ENCODE peak calls at places on chromosome 14, in five cellular contexts. J is IMR-90, H is uterus, W is ascending aorta, M is neural progenitor cell. C is an unnamed sample.

GRCh38 chr14:38207342-38207741 is 362 bp upstream of the SSTR1 start:
- DNase-seq in J (no peak), H (no peak), W (no peak), M (peak), C (no peak)

GRCh38 chr14:35821546-35822411 is 4.4 kb upstream of the BRMS1L start:
- DNase-seq in J (peak), H (no peak), W (no peak), M (no peak), C (no peak)

GRCh38 chr14:56092761-56093160 is 25.4 kb upstream of the PELI2 start:
- DNase-seq in J (no peak), H (no peak), W (no peak), M (no peak), C (no peak)

GRCh38 chr14:29710015-29710414 is 217.6 kb downstream of the PRKD1 start:
- DNase-seq in J (peak), H (no peak), W (no peak), M (peak), C (no peak)

GRCh38 chr14:95413289-95414215 is 93.8 kb upstream of the CLMN start:
- DNase-seq in J (peak), H (no peak), W (no peak), M (no peak), C (no peak)

GRCh38 chr14:102878970-102879460 is 43.4 kb upstream of the AMN start:
- DNase-seq in J (no peak), H (no peak), W (no peak), M (no peak), C (no peak)

GRCh38 chr14:45135181-45135580 is 549 bp upstream of the FANCM start:
- DNase-seq in J (peak), H (no peak), W (no peak), M (peak), C (peak)

GRCh38 chr14:51774209-51774608 is 86.2 kb upstream of the GNG2 start:
- DNase-seq in J (no peak), H (no peak), W (no peak), M (no peak), C (no peak)

GRCh38 chr14:64501326-64502171 is 2.1 kb downstream of the ZBTB25 start:
- DNase-seq in J (peak), H (peak), W (peak), M (no peak), C (peak)

GRCh38 chr14:21066882-21067502 is 3.1 kb upstream of the ARHGEF40 start:
- DNase-seq in J (no peak), H (no peak), W (no peak), M (no peak), C (no peak)

GRCh38 chr14:63501429-63501828 is 41.7 kb downstream of the PPP2R5E start:
- DNase-seq in J (no peak), H (no peak), W (no peak), M (no peak), C (no peak)

GRCh38 chr14:92785601-92786426 is 8.3 kb upstream of the GOLGA5 start:
- DNase-seq in J (peak), H (peak), W (peak), M (no peak), C (no peak)

GRCh38 chr14:38867561-38868150 is 235.4 kb downstream of the SEC23A start:
- DNase-seq in J (peak), H (peak), W (peak), M (peak), C (peak)

GRCh38 chr14:89959853-89960493 is 4.2 kb downstream of the TDP1 start:
- DNase-seq in J (no peak), H (no peak), W (no peak), M (no peak), C (no peak)

GRCh38 chr14:89956294-89957009 is 725 bp downstream of the TDP1 start:
- DNase-seq in J (peak), H (peak), W (peak), M (peak), C (peak)

GRCh38 chr14:89955418-89956293 is at the start of gene TDP1:
- DNase-seq in J (peak), H (peak), W (peak), M (peak), C (peak)

GRCh38 chr14:89958966-89959365 is 3.2 kb downstream of the TDP1 start:
- DNase-seq in J (no peak), H (no peak), W (no peak), M (no peak), C (no peak)

DNA sequence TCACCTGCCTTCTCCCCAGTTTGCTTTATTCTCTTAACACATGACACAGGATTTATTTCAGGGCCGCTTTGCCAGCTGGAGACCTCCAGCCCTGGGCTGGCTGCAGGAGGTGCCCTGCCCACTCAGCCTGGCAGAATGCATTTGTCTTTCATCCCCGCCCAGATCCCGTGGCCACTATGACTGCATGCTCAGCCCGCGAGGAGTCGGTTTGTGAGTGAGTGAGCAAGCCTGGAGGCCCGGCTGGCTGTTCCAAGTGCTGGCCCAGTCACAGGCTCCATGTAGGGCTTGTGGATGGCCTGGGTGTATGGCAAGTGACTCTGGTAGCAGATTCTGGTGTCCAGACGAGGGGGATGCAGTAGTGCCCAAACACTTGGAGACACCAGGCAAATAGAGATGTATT is 2.1 kb downstream of the TDP1 start:
- DNase-seq in J (no peak), H (no peak), W (no peak), M (no peak), C (no peak)
- H3K4me3 ChIP-seq in J (no peak), H (no peak), W (no peak), M (no peak), C (no peak)

GRCh38 chr14:75042040-75042439 is 9.2 kb downstream of the MLH3 start:
- DNase-seq in J (no peak), H (no peak), W (no peak), M (no peak), C (no peak)

GRCh38 chr14:75040497-75040896 is 10.8 kb downstream of the MLH3 start:
- DNase-seq in J (no peak), H (no peak), W (no peak), M (no peak), C (no peak)

GRCh38 chr14:75044322-75044721 is 6.9 kb downstream of the MLH3 start:
- DNase-seq in J (peak), H (no peak), W (no peak), M (no peak), C (no peak)

GRCh38 chr14:75040959-75041358 is 10.3 kb downstream of the MLH3 start:
- DNase-seq in J (no peak), H (no peak), W (no peak), M (no peak), C (no peak)

DNA sequence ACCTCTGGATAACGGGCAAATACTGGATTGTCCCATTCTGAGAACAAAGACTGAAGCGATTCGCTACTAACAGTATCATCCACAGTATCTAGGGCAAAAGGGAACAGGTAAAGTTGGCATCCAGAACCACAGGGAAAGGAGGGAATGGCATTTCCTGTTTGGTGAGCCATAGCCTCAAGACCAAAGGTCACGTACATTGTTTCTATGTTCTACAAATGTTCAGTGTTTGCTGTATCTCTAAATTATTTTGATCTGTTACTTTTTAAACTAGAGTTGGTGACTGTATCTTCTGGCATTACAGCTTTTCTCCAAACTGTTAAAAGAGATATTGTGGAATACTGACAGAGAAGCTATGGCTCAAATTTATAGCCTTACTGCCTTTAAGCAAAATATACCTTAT is 9.7 kb downstream of the MLH3 start:
- DNase-seq in J (no peak), H (no peak), W (no peak), M (no peak), C (no peak)
- H3K27ac ChIP-seq in J (peak), H (no peak), W (no peak), M (no peak), C (no peak)

GRCh38 chr14:24172261-24172860 is 481 bp downstream of the REC8 start:
- DNase-seq in J (no peak), H (no peak), W (no peak), M (peak), C (no peak)
- TF ChIP-seq CTCF in J (no peak), H (no peak), W (no peak), M (no peak), C (no peak)

DNA sequence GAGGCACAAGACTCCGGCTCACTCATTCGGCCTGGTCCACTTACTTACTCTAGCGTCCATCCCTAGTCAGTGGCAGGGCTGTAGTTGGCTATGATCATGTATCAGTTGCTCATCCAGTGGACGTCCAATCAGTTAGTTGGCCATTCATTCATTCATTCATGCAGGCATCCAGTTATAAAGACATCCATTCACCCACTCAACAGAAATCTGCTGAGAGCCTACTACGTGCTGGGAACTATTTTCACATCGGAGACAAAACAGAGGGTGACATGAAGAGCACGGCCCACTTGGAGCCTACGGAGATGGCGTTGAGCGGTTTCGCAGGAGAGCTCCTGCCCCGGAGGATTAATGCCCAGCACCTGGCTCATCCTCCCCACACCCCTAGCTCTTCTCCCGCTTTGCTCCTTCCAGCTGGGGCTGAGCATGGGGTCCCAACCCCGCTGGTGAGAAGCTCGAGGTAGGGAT is 49.7 kb downstream of the SNAPC1 start:
- DNase-seq in J (no peak), H (no peak), W (no peak), M (no peak), C (no peak)
- H3K4me3 ChIP-seq in J (peak), H (no peak), W (peak), M (peak), C (peak)

DNA sequence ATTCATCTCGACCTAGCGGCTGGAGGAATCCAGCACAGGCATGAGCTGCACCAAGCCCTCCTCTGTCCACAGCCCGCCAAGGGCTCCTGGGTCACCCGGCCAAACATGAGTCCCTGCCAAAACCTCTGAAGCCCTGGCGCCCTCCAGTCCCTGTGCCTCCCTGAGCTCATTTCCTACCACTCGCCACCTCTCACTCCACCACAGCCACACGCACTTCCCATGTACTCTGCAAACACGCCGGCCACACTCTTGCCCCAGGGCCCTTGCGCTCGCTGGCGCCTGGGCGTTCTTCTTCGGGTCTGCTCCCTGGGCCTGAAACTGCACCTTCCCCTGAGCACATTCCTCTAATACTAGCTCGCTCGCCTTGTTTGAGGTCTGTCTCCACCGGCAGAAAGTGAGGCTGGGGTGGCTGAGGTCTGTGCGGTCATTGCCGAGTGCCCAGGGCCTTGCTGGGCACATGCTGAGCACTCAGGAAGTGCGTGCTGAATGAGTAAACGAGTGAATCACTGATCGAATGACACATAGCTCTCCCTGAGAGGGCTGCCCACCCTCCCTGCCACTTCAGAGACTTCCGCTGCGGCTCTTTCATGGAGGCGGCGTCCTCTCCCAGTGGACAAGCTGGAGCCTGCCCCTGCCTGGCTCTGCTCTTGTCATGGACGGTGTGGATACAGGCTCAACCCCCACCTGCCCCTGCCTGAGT is 33.7 kb upstream of the DLK1 start:
- DNase-seq in J (peak), H (no peak), W (no peak), M (no peak), C (no peak)
- H3K27ac ChIP-seq in J (peak), H (no peak), W (no peak), M (no peak), C (no peak)

DNA sequence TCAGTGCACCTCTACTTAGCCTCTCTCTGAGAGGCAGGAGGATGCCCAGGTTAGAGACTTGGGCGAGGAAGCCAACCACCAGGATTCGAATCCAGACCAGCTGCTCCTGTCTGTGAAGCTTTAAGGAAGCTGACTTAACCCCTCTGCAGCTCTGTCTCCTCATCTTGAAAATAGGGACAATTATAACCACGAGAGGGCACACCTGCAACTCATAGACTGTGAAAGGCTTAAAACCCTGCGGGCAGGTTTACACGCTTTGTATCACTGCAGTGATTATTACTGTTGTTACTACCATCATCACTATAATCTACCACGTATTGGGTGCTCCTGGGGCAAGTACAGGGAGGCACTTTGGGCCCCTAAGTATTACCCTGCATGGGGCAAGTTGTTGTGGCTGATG is 379.8 kb downstream of the VRK1 start:
- DNase-seq in J (no peak), H (no peak), W (no peak), M (peak), C (no peak)
- TF ChIP-seq CTCF in J (no peak), H (no peak), W (no peak), M (peak), C (no peak)

GRCh38 chr14:105859717-105860614 is 333.6 kb downstream of the TMEM121 start:
- DNase-seq in J (no peak), H (peak), W (peak), M (no peak), C (peak)
- H3K4me3 ChIP-seq in J (no peak), H (no peak), W (no peak), M (no peak), C (no peak)

C was measured in heart left ventricle.